ENCODE peak calls at places on chromosome 21, in four cellular contexts. One of them, this sample, is unnamed.

GRCh38 chr21:36749935-36750578 is 51.1 kb downstream of the SIM2 start:
- DNase-seq in brain microvascular endothelial cell: peak
- DNase-seq in esophagus squamous epithelium: no peak
- DNase-seq in heart left ventricle: peak
- DNase-seq in this sample: no peak

GRCh38 chr21:19198801-19199200 is 795.2 kb upstream of the TMPRSS15 start:
- DNase-seq in brain microvascular endothelial cell: no peak
- DNase-seq in esophagus squamous epithelium: no peak
- DNase-seq in heart left ventricle: no peak
- DNase-seq in this sample: no peak

GRCh38 chr21:45167796-45168222 is 93.4 kb downstream of the ADARB1 start:
- DNase-seq in brain microvascular endothelial cell: no peak
- DNase-seq in esophagus squamous epithelium: no peak
- DNase-seq in heart left ventricle: no peak
- DNase-seq in this sample: no peak

GRCh38 chr21:34302496-34302895 is 61.3 kb upstream of the KCNE2 start:
- DNase-seq in brain microvascular endothelial cell: no peak
- DNase-seq in esophagus squamous epithelium: no peak
- DNase-seq in heart left ventricle: no peak
- DNase-seq in this sample: no peak

GRCh38 chr21:45869121-45870007 is 112.2 kb upstream of the COL6A1 start:
- DNase-seq in brain microvascular endothelial cell: peak
- DNase-seq in esophagus squamous epithelium: no peak
- DNase-seq in heart left ventricle: no peak
- DNase-seq in this sample: peak

GRCh38 chr21:36700961-36701911 is 2.3 kb downstream of the SIM2 start:
- DNase-seq in brain microvascular endothelial cell: no peak
- DNase-seq in esophagus squamous epithelium: no peak
- DNase-seq in heart left ventricle: peak
- DNase-seq in this sample: no peak

GRCh38 chr21:46517361-46517760 is 58.7 kb downstream of the DIP2A start:
- DNase-seq in brain microvascular endothelial cell: no peak
- DNase-seq in esophagus squamous epithelium: no peak
- DNase-seq in heart left ventricle: peak
- DNase-seq in this sample: no peak

GRCh38 chr21:36209626-36210171 is 53.1 kb downstream of the DOP1B start:
- DNase-seq in brain microvascular endothelial cell: peak
- DNase-seq in esophagus squamous epithelium: no peak
- DNase-seq in heart left ventricle: no peak
- DNase-seq in this sample: no peak

GRCh38 chr21:46634966-46635323 is 529 bp upstream of the PRMT2 start:
- DNase-seq in brain microvascular endothelial cell: peak
- DNase-seq in esophagus squamous epithelium: no peak
- DNase-seq in heart left ventricle: no peak
- DNase-seq in this sample: no peak

GRCh38 chr21:46077674-46078101 is 20.2 kb upstream of the COL6A2 start:
- DNase-seq in brain microvascular endothelial cell: no peak
- DNase-seq in esophagus squamous epithelium: no peak
- DNase-seq in heart left ventricle: no peak
- DNase-seq in this sample: peak

GRCh38 chr21:14120091-14120734 is 90.5 kb downstream of the LIPI start:
- DNase-seq in brain microvascular endothelial cell: no peak
- DNase-seq in esophagus squamous epithelium: no peak
- DNase-seq in heart left ventricle: no peak
- DNase-seq in this sample: no peak

GRCh38 chr21:14270631-14271030 is 54.7 kb downstream of the RBM11 start:
- DNase-seq in brain microvascular endothelial cell: no peak
- DNase-seq in esophagus squamous epithelium: no peak
- DNase-seq in heart left ventricle: no peak
- DNase-seq in this sample: no peak

GRCh38 chr21:33578959-33579542 is 9.4 kb downstream of the DONSON start:
- DNase-seq in brain microvascular endothelial cell: no peak
- DNase-seq in esophagus squamous epithelium: no peak
- DNase-seq in heart left ventricle: no peak
- DNase-seq in this sample: no peak

GRCh38 chr21:34073032-34073748 is at the start of the genes MRPS6 and SLC5A3:
- DNase-seq in brain microvascular endothelial cell: peak
- DNase-seq in esophagus squamous epithelium: peak
- DNase-seq in heart left ventricle: peak
- DNase-seq in this sample: peak

GRCh38 chr21:44907225-44907965 is 13.3 kb downstream of the ITGB2 start:
- DNase-seq in brain microvascular endothelial cell: no peak
- DNase-seq in esophagus squamous epithelium: no peak
- DNase-seq in heart left ventricle: no peak
- DNase-seq in this sample: no peak

GRCh38 chr21:40902299-40902698 is 55.3 kb upstream of the DSCAM start:
- DNase-seq in brain microvascular endothelial cell: no peak
- DNase-seq in esophagus squamous epithelium: no peak
- DNase-seq in heart left ventricle: peak
- DNase-seq in this sample: no peak

DNA sequence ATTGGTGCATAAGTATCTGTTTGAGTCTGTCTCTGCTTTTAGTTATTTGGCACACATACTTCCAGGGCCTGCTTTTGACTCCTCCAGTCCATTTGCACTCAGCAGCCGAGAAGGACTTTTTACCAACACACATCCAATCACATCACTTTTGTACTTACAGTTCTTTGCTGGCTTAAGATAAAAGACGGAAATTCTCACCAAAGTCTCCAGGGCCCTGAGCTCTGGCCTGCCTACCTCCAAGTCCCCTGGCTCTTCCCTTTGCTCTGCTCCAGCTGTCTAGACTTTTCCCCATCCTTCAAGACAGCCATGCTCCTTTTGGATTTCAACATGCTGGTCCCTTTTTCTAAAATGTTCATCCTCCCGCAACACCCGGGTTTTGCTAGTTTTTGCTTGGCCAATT is 2.2 kb upstream of the EVA1C start:
- DNase-seq in brain microvascular endothelial cell: no peak
- DNase-seq in esophagus squamous epithelium: no peak
- DNase-seq in heart left ventricle: no peak
- DNase-seq in this sample: no peak
- H3K27ac ChIP-seq in brain microvascular endothelial cell: no peak
- H3K27ac ChIP-seq in esophagus squamous epithelium: peak
- H3K27ac ChIP-seq in heart left ventricle: peak
- H3K27ac ChIP-seq in this sample: peak

GRCh38 chr21:26965567-26966359 is 1.1 kb downstream of the ADAMTS5 start:
- DNase-seq in brain microvascular endothelial cell: peak
- DNase-seq in esophagus squamous epithelium: no peak
- DNase-seq in heart left ventricle: peak
- DNase-seq in this sample: peak

GRCh38 chr21:26964379-26964778 is 2.5 kb downstream of the ADAMTS5 start:
- DNase-seq in brain microvascular endothelial cell: no peak
- DNase-seq in esophagus squamous epithelium: no peak
- DNase-seq in heart left ventricle: peak
- DNase-seq in this sample: peak

GRCh38 chr21:26965091-26965566 is 1.8 kb downstream of the ADAMTS5 start:
- DNase-seq in brain microvascular endothelial cell: no peak
- DNase-seq in esophagus squamous epithelium: no peak
- DNase-seq in heart left ventricle: no peak
- DNase-seq in this sample: no peak

GRCh38 chr21:26966978-26967913 is at the start of gene ADAMTS5:
- DNase-seq in brain microvascular endothelial cell: peak
- DNase-seq in esophagus squamous epithelium: no peak
- DNase-seq in heart left ventricle: peak
- DNase-seq in this sample: peak

GRCh38 chr21:26966360-26966977 is 419 bp downstream of the ADAMTS5 start:
- DNase-seq in brain microvascular endothelial cell: no peak
- DNase-seq in esophagus squamous epithelium: no peak
- DNase-seq in heart left ventricle: peak
- DNase-seq in this sample: no peak
- H3K27ac ChIP-seq in brain microvascular endothelial cell: peak
- H3K27ac ChIP-seq in esophagus squamous epithelium: peak
- H3K27ac ChIP-seq in heart left ventricle: peak
- H3K27ac ChIP-seq in this sample: peak

GRCh38 chr21:42735061-42735460 is 81.6 kb downstream of the PDE9A start:
- DNase-seq in brain microvascular endothelial cell: no peak
- DNase-seq in esophagus squamous epithelium: no peak
- DNase-seq in heart left ventricle: no peak
- DNase-seq in this sample: no peak

GRCh38 chr21:42734323-42734971 is 81.0 kb downstream of the PDE9A start:
- DNase-seq in brain microvascular endothelial cell: no peak
- DNase-seq in esophagus squamous epithelium: no peak
- DNase-seq in heart left ventricle: no peak
- DNase-seq in this sample: no peak

GRCh38 chr21:42733874-42734273 is 80.5 kb downstream of the PDE9A start:
- DNase-seq in brain microvascular endothelial cell: no peak
- DNase-seq in esophagus squamous epithelium: no peak
- DNase-seq in heart left ventricle: no peak
- DNase-seq in this sample: no peak

GRCh38 chr21:42736646-42737350 is 83.4 kb downstream of the PDE9A start:
- DNase-seq in brain microvascular endothelial cell: no peak
- DNase-seq in esophagus squamous epithelium: no peak
- DNase-seq in heart left ventricle: no peak
- DNase-seq in this sample: no peak

DNA sequence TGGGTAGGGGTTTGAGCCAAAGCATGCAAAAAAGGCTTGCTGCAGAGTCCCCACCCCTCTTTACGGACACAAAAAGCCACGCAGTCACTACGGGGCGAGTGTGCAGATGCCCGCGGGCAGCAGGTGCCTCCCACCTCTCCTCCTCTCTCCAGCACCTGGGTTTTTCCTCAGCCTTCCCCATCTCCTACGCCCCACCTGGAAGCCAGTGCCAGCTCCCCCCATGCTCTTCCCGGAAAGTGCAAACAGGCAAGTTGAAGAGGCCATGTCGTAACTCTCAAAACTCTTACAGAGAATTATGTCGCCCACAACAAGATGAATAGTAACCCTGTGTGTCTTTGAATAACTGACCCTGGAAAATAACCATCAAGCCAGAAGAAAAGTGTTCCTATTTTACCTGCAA is 82.5 kb downstream of the PDE9A start:
- DNase-seq in brain microvascular endothelial cell: no peak
- DNase-seq in esophagus squamous epithelium: no peak
- DNase-seq in heart left ventricle: no peak
- DNase-seq in this sample: peak
- H3K27ac ChIP-seq in brain microvascular endothelial cell: no peak
- H3K27ac ChIP-seq in esophagus squamous epithelium: no peak
- H3K27ac ChIP-seq in heart left ventricle: no peak
- H3K27ac ChIP-seq in this sample: no peak

DNA sequence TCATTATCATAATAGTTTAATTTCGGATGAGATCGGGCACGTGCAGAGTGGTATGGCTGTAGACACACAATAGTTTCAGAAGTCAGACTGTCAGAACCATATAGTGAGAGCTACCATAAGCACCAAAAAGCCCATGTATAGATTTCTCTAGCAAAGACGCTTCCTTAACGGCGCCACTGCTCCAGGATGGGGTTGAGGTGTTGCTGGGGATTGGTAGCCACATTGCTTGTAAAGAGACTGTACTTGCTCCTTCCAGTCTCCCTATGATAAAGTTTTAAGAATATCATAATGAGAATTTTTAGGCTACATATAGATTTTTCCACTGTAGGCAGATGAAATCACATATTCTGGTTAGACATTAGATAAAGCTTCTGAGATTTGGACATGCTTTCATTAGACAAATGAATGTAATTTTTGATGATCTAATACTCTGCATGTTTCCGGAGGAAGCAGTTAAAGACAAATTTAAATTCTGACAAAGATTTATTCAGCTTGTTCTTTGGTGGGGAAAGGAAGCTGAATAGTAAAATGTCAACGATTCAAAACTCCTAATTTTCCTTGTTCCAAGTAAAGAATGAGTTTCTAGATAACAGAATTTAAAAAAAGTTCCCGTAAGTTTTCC is 77.7 kb downstream of the MAP3K7CL start:
- DNase-seq in brain microvascular endothelial cell: no peak
- DNase-seq in esophagus squamous epithelium: no peak
- DNase-seq in heart left ventricle: no peak
- DNase-seq in this sample: no peak
- H3K27ac ChIP-seq in brain microvascular endothelial cell: peak
- H3K27ac ChIP-seq in esophagus squamous epithelium: peak
- H3K27ac ChIP-seq in heart left ventricle: peak
- H3K27ac ChIP-seq in this sample: no peak

GRCh38 chr21:39647476-39647875 is 34.7 kb downstream of the B3GALT5 start:
- DNase-seq in brain microvascular endothelial cell: peak
- DNase-seq in esophagus squamous epithelium: no peak
- DNase-seq in heart left ventricle: no peak
- DNase-seq in this sample: no peak
- H3K27ac ChIP-seq in brain microvascular endothelial cell: no peak
- H3K27ac ChIP-seq in esophagus squamous epithelium: no peak
- H3K27ac ChIP-seq in heart left ventricle: no peak
- H3K27ac ChIP-seq in this sample: no peak